ENCODE peak calls at places on chromosomes 3 and 15, in six cellular contexts. T is body of pancreas, Q is K562, Z is coronary artery, O is fibroblast of lung, X is fibroblast of pulmonary artery. F is an unnamed sample.

GRCh38 chr3:102148598-102149302 is 286.1 kb upstream of the ZPLD1 start:
- DNase-seq in O (no peak), T (no peak), Q (no peak), Z (no peak), X (no peak), F (no peak)

GRCh38 chr3:102158080-102158756 is 276.6 kb upstream of the ZPLD1 start:
- DNase-seq in Z (no peak), Q (no peak), O (peak), T (no peak), X (no peak), F (no peak)

GRCh38 chr3:35639251-35640185 is at the start of gene ARPP21:
- DNase-seq in Z (no peak), X (peak), Q (no peak), T (peak), O (no peak), F (peak)

GRCh38 chr3:172653004-172653403 is 57.9 kb downstream of the NCEH1 start:
- DNase-seq in X (no peak), O (no peak), Q (no peak), Z (no peak), T (no peak), F (no peak)

GRCh38 chr3:191391873-191392808 is 61.8 kb upstream of the UTS2B start:
- DNase-seq in Q (no peak), O (no peak), T (no peak), Z (no peak), X (no peak), F (no peak)

GRCh38 chr15:67915374-67916050 is 75.7 kb upstream of the RNU6-1 start:
- DNase-seq in Q (no peak), T (peak), Z (peak), X (peak), O (no peak), F (peak)

GRCh38 chr3:171704002-171704401 is 106.3 kb downstream of the PLD1 start:
- DNase-seq in Z (no peak), T (no peak), O (peak), Q (peak), X (peak), F (peak)

GRCh38 chr15:78167227-78167888 is 18.2 kb downstream of the IDH3A start:
- DNase-seq in Q (no peak), X (no peak), Z (no peak), T (no peak), O (no peak), F (no peak)

GRCh38 chr3:61858054-61858453 is 296.7 kb downstream of the PTPRG start:
- DNase-seq in Z (no peak), T (no peak), O (peak), X (peak), Q (no peak), F (peak)

GRCh38 chr15:58165661-58166060 is 27.5 kb downstream of the AQP9 start:
- DNase-seq in O (peak), T (peak), Z (no peak), X (peak), Q (peak), F (peak)

GRCh38 chr15:70023064-70023768 is 74.5 kb downstream of the TLE3 start:
- DNase-seq in Q (peak), O (peak), T (no peak), X (peak), Z (no peak), F (peak)

GRCh38 chr3:177596822-177597271 is 399.6 kb upstream of the TBL1XR1 start:
- DNase-seq in Q (no peak), Z (no peak), O (peak), T (no peak), X (no peak), F (peak)

GRCh38 chr3:128585974-128586373 is 64.6 kb downstream of the RPN1 start:
- DNase-seq in X (no peak), T (no peak), O (no peak), Q (no peak), Z (no peak), F (peak)

GRCh38 chr3:128946411-128946810 is 47.5 kb downstream of the CFAP92 start:
- DNase-seq in Z (no peak), T (no peak), X (peak), Q (no peak), O (peak), F (peak)

GRCh38 chr3:168029705-168030104 is 66.0 kb downstream of the GOLIM4 start:
- DNase-seq in T (no peak), O (no peak), Q (no peak), X (no peak), Z (no peak), F (no peak)

GRCh38 chr3:106206165-106206564 is 337.4 kb upstream of the CBLB start:
- DNase-seq in Z (no peak), Q (no peak), X (no peak), T (no peak), O (peak), F (peak)

GRCh38 chr15:101250931-101251829 is 668 bp downstream of the CHSY1 start:
- DNase-seq in Z (no peak), Q (peak), T (peak), O (peak), X (no peak), F (peak)
- H3K4me3 ChIP-seq in Z (peak), Q (peak), T (no peak), O (peak), X (peak), F (peak)

DNA sequence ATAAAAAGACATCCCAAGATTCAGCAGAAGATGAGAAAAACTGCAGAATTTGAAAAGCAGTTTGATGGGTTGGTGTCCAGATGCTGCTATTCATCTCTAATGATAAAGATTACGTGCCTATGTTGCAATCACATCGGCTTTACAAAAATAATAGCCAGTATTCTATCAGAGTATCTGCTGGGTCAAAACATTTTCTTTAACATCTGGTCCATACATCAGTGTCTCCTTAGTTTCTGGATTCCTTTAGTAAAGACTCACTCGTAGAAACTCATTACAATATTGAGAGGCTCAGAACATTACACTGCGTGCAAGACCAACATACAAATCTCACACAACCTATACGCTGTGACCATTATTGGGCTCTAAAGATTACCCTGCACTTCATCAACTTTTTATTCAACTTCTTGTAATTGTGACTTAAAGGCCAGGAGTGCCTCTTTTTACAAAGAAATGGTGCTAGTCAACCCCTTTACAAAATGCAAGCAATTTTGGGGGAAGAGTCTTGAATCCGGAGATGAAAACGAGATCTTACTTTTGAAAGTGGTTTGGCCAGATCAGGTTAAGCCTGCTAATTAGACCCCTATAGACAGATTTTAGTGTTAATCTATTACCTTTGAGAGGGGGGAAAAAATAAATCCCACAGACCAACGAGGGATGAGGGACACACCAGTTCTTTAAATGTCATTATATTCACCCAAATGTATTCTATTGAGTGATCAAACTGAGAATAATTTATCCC is 2.9 kb downstream of the TRA2B start:
- DNase-seq in X (no peak), T (no peak), Z (no peak), O (no peak), Q (no peak), F (peak)
- H3K4me3 ChIP-seq in X (peak), T (no peak), Z (peak), O (peak), Q (peak), F (peak)

GRCh38 chr3:81726735-81727134 is 34.7 kb downstream of the GBE1 start:
- DNase-seq in Z (no peak), Q (no peak), X (peak), T (no peak), O (peak), F (peak)
- H3K4me3 ChIP-seq in Z (no peak), Q (no peak), X (no peak), T (no peak), O (no peak), F (no peak)

DNA sequence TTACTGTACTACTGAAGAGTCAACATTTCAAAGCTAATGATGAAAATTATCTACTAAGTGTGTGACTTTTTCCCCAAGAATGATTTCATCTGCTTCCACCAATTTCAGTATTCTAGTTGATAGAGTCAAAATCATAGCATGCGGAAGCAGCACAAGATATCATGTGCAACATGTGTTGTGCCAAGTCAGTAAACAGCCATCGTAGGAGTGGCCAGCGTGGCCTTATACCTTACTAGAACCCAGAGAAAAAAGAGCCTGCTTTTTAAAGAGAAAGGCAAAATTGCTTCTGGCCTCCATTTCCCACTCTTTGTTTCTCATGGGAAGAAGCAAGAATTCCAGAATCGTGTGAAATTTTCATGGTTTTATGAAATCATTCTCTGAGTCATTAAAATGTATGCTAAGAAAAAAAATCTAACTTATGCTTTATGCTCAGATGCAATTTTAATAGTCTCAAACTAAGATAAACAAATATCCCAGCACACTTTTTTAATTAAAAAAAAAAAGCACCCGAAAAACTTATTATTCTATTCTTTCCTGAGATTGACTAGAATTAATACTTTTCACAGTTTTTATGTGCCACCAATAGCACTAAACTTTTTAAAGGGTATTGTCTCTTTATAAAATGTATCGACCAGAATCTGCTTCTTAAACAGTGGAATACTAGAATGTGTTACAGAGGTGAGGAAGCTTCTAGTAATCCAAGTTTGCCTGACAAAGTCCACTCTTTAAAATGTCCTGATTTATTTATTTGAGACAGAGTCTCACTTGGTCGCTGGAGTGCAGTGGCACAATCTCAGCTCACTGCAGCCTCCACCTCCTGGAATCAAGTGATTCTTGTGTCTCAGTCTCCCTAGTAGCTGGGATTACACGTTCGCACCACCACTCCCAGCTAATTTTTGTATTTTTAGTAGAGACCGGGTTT is 87.3 kb downstream of the MBNL1 start:
- DNase-seq in O (no peak), Z (no peak), Q (no peak), T (no peak), X (peak), F (peak)
- H3K4me3 ChIP-seq in O (no peak), Z (no peak), Q (no peak), T (no peak), X (no peak), F (no peak)

DNA sequence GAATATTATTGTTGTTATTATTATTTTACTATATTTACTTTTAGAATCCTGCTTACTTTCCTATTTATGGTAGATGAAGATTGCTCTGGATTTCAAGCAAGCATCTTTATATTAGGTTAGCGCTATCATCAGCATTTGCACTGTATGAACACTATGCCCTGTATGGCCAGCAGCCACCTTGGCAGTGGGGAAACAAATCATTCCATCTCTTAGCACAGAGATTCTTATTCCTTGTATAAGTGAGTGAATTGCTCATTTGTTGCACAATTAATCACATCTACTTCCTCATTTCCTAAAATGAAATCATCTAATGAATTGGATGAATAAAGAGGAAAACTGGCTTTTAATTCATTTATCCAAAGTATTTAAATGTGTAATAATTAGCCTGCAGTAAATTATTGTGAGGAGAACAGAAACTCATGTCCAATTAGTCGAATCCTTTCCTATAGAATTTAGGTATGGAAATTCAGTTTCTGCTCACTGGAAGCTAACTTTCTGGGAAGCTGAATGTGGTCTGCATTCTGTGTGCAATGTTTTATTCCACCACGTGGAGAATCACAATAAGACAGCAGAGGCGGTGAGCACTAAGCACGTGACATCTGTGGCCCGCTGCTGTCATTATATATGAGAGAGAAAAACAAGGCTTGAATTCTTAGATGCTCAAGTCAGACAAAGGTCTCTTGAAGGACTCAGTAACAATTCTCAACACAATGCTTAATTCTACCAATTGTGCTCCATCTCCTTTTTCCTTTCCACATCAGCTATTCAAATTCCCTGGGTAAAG is 93.4 kb downstream of the PEX5L start:
- DNase-seq in Q (no peak), T (no peak), Z (no peak), O (peak), X (no peak), F (no peak)
- H3K4me3 ChIP-seq in Q (no peak), T (no peak), Z (no peak), O (no peak), X (no peak), F (no peak)

DNA sequence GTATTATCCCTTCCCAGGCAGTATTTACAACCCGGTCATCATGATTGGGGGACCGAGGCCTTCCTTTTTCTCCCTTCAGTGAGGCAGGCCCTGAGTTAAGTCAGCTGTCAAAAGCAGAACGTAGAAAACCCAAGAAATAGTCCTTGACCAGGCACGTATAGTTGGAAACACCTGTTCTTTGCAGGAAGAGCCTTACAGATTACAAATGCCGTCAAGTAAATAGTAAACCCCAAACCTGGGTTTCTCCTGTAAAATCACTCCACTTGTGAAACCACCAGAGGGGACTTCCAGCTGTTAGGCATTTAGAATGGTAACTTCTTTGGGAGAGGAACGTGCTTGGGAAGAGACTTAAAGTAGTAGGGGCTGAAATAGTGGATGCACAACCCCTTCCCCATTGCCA is 1.0 kb upstream of the BTBD1 start:
- DNase-seq in O (no peak), Q (no peak), X (no peak), T (no peak), Z (no peak), F (no peak)
- H3K4me3 ChIP-seq in O (no peak), Q (no peak), X (no peak), T (no peak), Z (no peak), F (no peak)

GRCh38 chr3:117201906-117202305 is 492.3 kb downstream of the TUSC7 start:
- DNase-seq in X (no peak), Z (no peak), T (no peak), O (no peak), Q (no peak), F (no peak)
- H3K4me3 ChIP-seq in X (no peak), Z (no peak), T (no peak), O (no peak), Q (no peak), F (no peak)

DNA sequence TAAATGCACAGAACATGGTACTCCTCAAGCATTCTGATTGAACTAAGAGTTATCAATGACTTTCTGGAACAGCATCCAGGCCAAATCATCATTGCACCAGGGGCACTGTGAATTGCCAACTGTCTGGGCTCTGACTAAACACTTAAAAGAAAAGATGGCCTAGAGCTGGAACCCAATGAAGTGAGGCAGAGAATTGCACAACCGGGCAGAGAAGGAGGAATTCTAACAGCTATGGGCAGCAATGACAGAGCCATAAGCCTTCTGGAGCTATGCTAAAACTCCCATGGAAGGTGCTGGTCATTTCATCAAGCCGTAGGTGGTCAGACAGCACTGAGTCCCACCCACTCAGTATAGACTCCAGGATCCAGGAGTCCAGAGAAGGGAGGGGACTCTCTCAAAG is 48.1 kb upstream of the OXTR start:
- DNase-seq in O (no peak), Q (no peak), T (no peak), X (no peak), Z (no peak), F (no peak)
- H3K4me3 ChIP-seq in O (no peak), Q (no peak), T (no peak), X (no peak), Z (no peak), F (no peak)